ENCODE peak calls at places on chromosomes 2 and 18, in nine cellular contexts. K is BJ; H is effector memory CD4-positive, alpha-beta T cell; J is left lung; M is stimulated activated CD4-positive, alpha-beta T cell treated with anti-CD3 and anti-CD28 coated beads, Interleukin-4, amount 100 ng/mL, for 1 hour; P is GM13976; B is activated naive CD4-positive, alpha-beta T cell treated with Interleukin-2 at 50 U/mL for 16 hours; U is hypothalamus; S is neuronal stem cell. W is an unnamed sample.

GRCh38 chr18:53906681-53907080 is 317.8 kb downstream of the MBD2 start:
- DNase-seq in K (no peak), H (no peak), J (no peak), M (no peak), P (no peak), B (no peak), U (no peak), S (no peak), W (no peak)

GRCh38 chr2:6879011-6879410 is 1.4 kb downstream of the RSAD2 start:
- DNase-seq in K (no peak), H (no peak), J (no peak), M (no peak), P (no peak), B (no peak), U (no peak), S (no peak), W (no peak)

GRCh38 chr2:71380665-71381064 is 49.1 kb downstream of the ZNF638 start:
- DNase-seq in K (no peak), H (no peak), J (no peak), M (no peak), P (no peak), B (no peak), U (no peak), S (no peak), W (no peak)

GRCh38 chr2:59528525-59528924 is 1024.9 kb downstream of the BCL11A start:
- DNase-seq in K (no peak), H (no peak), J (no peak), M (no peak), P (no peak), B (no peak), U (no peak), S (no peak), W (no peak)

GRCh38 chr2:200296118-200296517 is 10.4 kb upstream of the SPATS2L start:
- DNase-seq in K (no peak), H (no peak), J (no peak), M (no peak), P (no peak), B (no peak), U (no peak), S (no peak), W (no peak)

GRCh38 chr2:221429741-221430491 is 142.2 kb downstream of the EPHA4 start:
- DNase-seq in K (no peak), H (no peak), J (no peak), M (no peak), P (no peak), B (no peak), U (no peak), S (no peak), W (no peak)

GRCh38 chr18:8745355-8746014 is 40.1 kb downstream of the MTCL1 start:
- DNase-seq in K (peak), H (no peak), J (no peak), M (no peak), P (no peak), B (no peak), U (no peak), S (no peak), W (no peak)

GRCh38 chr2:119431155-119431975 is at the start of gene TMEM37:
- DNase-seq in K (no peak), H (no peak), J (peak), M (no peak), P (peak), B (no peak), U (no peak), S (peak), W (peak)

GRCh38 chr2:85772019-85772745 is 18.4 kb downstream of the ATOH8 start:
- DNase-seq in K (peak), H (no peak), J (peak), M (no peak), P (no peak), B (no peak), U (peak), S (peak), W (peak)

GRCh38 chr18:50194623-50195532 is at the start of gene MYO5B:
- DNase-seq in K (no peak), H (no peak), J (peak), M (peak), P (peak), B (peak), U (no peak), S (peak), W (peak)

GRCh38 chr2:139773720-139774277 is 993.6 kb upstream of the NXPH2 start:
- DNase-seq in K (no peak), H (no peak), J (no peak), M (no peak), P (no peak), B (no peak), U (no peak), S (no peak), W (no peak)

GRCh38 chr2:84257871-84258270 is 201.2 kb downstream of the SUCLG1 start:
- DNase-seq in K (no peak), H (no peak), J (no peak), M (no peak), P (no peak), B (no peak), U (no peak), S (peak), W (no peak)

GRCh38 chr18:43396266-43396665 is 119.0 kb upstream of the SYT4 start:
- DNase-seq in K (no peak), H (no peak), J (no peak), M (no peak), P (no peak), B (no peak), U (no peak), S (peak), W (no peak)

GRCh38 chr2:14941151-14941631 is 308.7 kb downstream of the LRATD1 start:
- DNase-seq in K (no peak), H (no peak), J (no peak), M (no peak), P (no peak), B (no peak), U (no peak), S (no peak), W (no peak)

GRCh38 chr18:55439036-55439435 is 149.0 kb downstream of the TCF4 start:
- DNase-seq in K (no peak), H (no peak), J (no peak), M (no peak), P (no peak), B (no peak), U (no peak), S (no peak), W (no peak)

GRCh38 chr18:79965119-79965902 is 868 bp downstream of the HSBP1L1 start:
- DNase-seq in K (no peak), H (no peak), J (no peak), M (no peak), P (no peak), B (no peak), U (no peak), S (no peak), W (no peak)

GRCh38 chr2:101349893-101350662 is 37.2 kb downstream of the CREG2 start:
- DNase-seq in K (no peak), H (no peak), J (no peak), M (no peak), P (no peak), B (no peak), U (no peak), S (no peak), W (no peak)

GRCh38 chr2:236769981-236770671 is 200.5 kb downstream of the ACKR3 start:
- DNase-seq in K (peak), H (no peak), J (no peak), M (no peak), P (no peak), B (no peak), U (no peak), S (no peak), W (no peak)

GRCh38 chr2:24809316-24810007 is 16.2 kb downstream of the CENPO start:
- DNase-seq in K (no peak), H (no peak), J (no peak), M (no peak), P (no peak), B (no peak), U (no peak), S (no peak), W (no peak)

GRCh38 chr2:64288321-64288931 is 144.2 kb upstream of the PELI1 start:
- DNase-seq in K (peak), H (no peak), J (no peak), M (no peak), P (no peak), B (no peak), U (no peak), S (no peak), W (no peak)

GRCh38 chr2:183033951-183034350 is 4.3 kb downstream of the NCKAP1 start:
- DNase-seq in K (no peak), H (no peak), J (no peak), M (no peak), P (no peak), B (no peak), U (no peak), S (no peak), W (no peak)

GRCh38 chr2:234954551-234954992 is 2.8 kb downstream of the SH3BP4 start:
- DNase-seq in K (no peak), H (no peak), J (peak), M (no peak), P (no peak), B (no peak), U (no peak), S (no peak), W (no peak)

GRCh38 chr2:200624660-200625059 is 38.8 kb downstream of the AOX1 start:
- DNase-seq in K (no peak), H (no peak), J (no peak), M (no peak), P (no peak), B (no peak), U (no peak), S (no peak), W (no peak)

GRCh38 chr2:15446961-15447360 is 114.2 kb downstream of the NBAS start:
- DNase-seq in K (no peak), H (no peak), J (no peak), M (no peak), P (no peak), B (no peak), U (no peak), S (no peak), W (no peak)

GRCh38 chr2:6883448-6884122 is 6.0 kb downstream of the RSAD2 start:
- DNase-seq in K (no peak), H (no peak), J (no peak), M (no peak), P (no peak), B (no peak), U (no peak), S (no peak), W (no peak)

GRCh38 chr2:84704505-84705244 is 176.2 kb downstream of the TRABD2A start:
- DNase-seq in K (no peak), H (no peak), J (peak), M (no peak), P (no peak), B (no peak), U (no peak), S (no peak), W (no peak)

GRCh38 chr18:40529478-40529877 is 1425.6 kb upstream of the PIK3C3 start:
- DNase-seq in K (no peak), H (no peak), J (no peak), M (no peak), P (no peak), B (no peak), U (no peak), S (no peak), W (no peak)

GRCh38 chr2:132267372-132267771 is 105.6 kb upstream of the ANKRD30BL start:
- DNase-seq in K (no peak), H (no peak), J (no peak), M (no peak), P (no peak), B (no peak), U (no peak), S (no peak), W (no peak)

GRCh38 chr2:128520787-128521186 is 202.1 kb upstream of the HS6ST1 start:
- DNase-seq in K (no peak), H (no peak), J (no peak), M (no peak), P (peak), B (peak), U (no peak), S (no peak), W (no peak)

GRCh38 chr18:78255013-78255412 is 724.6 kb upstream of the SALL3 start:
- DNase-seq in K (no peak), H (no peak), J (no peak), M (no peak), P (no peak), B (no peak), U (no peak), S (no peak), W (no peak)

GRCh38 chr2:219174801-219175200 is 1.9 kb downstream of the CNPPD1 start:
- DNase-seq in K (no peak), H (no peak), J (no peak), M (no peak), P (no peak), B (no peak), U (no peak), S (no peak), W (no peak)

GRCh38 chr2:215454519-215454918 is 18.7 kb upstream of the FN1 start:
- DNase-seq in K (no peak), H (no peak), J (no peak), M (no peak), P (peak), B (no peak), U (no peak), S (peak), W (no peak)

GRCh38 chr18:48119204-48119603 is 188.7 kb upstream of the SMAD2 start:
- DNase-seq in K (no peak), H (no peak), J (no peak), M (no peak), P (no peak), B (no peak), U (no peak), S (no peak), W (no peak)

GRCh38 chr2:223001831-223002230 is 50.2 kb upstream of the KCNE4 start:
- DNase-seq in K (no peak), H (no peak), J (no peak), M (no peak), P (no peak), B (no peak), U (no peak), S (no peak), W (no peak)

GRCh38 chr2:222969491-222969890 is 82.5 kb upstream of the KCNE4 start:
- DNase-seq in K (no peak), H (no peak), J (no peak), M (no peak), P (no peak), B (no peak), U (no peak), S (no peak), W (no peak)

GRCh38 chr2:233049194-233049761 is 10.9 kb upstream of the INPP5D start:
- DNase-seq in K (no peak), H (no peak), J (no peak), M (no peak), P (no peak), B (no peak), U (no peak), S (no peak), W (no peak)

GRCh38 chr2:218328294-218328693 is 28.4 kb upstream of the CATIP start:
- DNase-seq in K (no peak), H (no peak), J (no peak), M (no peak), P (no peak), B (no peak), U (no peak), S (no peak), W (no peak)

GRCh38 chr18:58163004-58163590 is 119.1 kb downstream of the NEDD4L start:
- DNase-seq in K (no peak), H (no peak), J (no peak), M (no peak), P (no peak), B (no peak), U (no peak), S (no peak), W (no peak)

GRCh38 chr2:66334237-66335054 is 100.5 kb upstream of the MEIS1 start:
- DNase-seq in K (no peak), H (no peak), J (no peak), M (no peak), P (no peak), B (no peak), U (no peak), S (no peak), W (no peak)

W was measured in psoas muscle.